ENCODE peak calls at places on chromosomes 4 and X, in five cellular contexts. A, E, Q, J and D are unnamed samples.

GRCh38 chr4:7842384-7843279 is 97.0 kb downstream of the AFAP1 start:
- DNase-seq in A (peak), E (no peak), Q (no peak), J (no peak), D (no peak)

GRCh38 chr4:24056258-24056657 is 166.4 kb upstream of the PPARGC1A start:
- DNase-seq in A (no peak), E (no peak), Q (no peak), J (no peak), D (no peak)

GRCh38 chr4:86564795-86565194 is 29.3 kb upstream of the PTPN13 start:
- DNase-seq in A (no peak), E (no peak), Q (no peak), J (no peak), D (no peak)

GRCh38 chr4:22345678-22346077 is 170.2 kb downstream of the ADGRA3 start:
- DNase-seq in A (no peak), E (no peak), Q (no peak), J (no peak), D (no peak)

GRCh38 chrX:112786076-112786475 is 54.6 kb downstream of the AMOT start:
- DNase-seq in A (no peak), E (no peak), Q (no peak), J (no peak), D (no peak)

GRCh38 chr4:29970626-29971025 is 749.5 kb upstream of the PCDH7 start:
- DNase-seq in A (no peak), E (no peak), Q (no peak), J (no peak), D (no peak)

GRCh38 chr4:165359501-165359900 is 19.3 kb upstream of the CPE start:
- DNase-seq in A (no peak), E (no peak), Q (no peak), J (no peak), D (no peak)

GRCh38 chr4:151730003-151730559 is 30.7 kb downstream of the GATB start:
- DNase-seq in A (no peak), E (no peak), Q (no peak), J (no peak), D (no peak)

GRCh38 chr4:128958194-128958593 is 135.1 kb downstream of the SCLT1 start:
- DNase-seq in A (no peak), E (no peak), Q (no peak), J (peak), D (no peak)

GRCh38 chrX:103533428-103534216 is 14.3 kb upstream of the RAB40A start:
- DNase-seq in A (peak), E (peak), Q (peak), J (peak), D (peak)

GRCh38 chr4:87669373-87669772 is 19.3 kb downstream of the DMP1 start:
- DNase-seq in A (no peak), E (no peak), Q (no peak), J (no peak), D (no peak)

GRCh38 chr4:165369522-165369921 is 9.3 kb upstream of the CPE start:
- DNase-seq in A (no peak), E (no peak), Q (no peak), J (no peak), D (no peak)

GRCh38 chr4:87058272-87059073 is 123.7 kb downstream of the AFF1 start:
- DNase-seq in A (no peak), E (no peak), Q (no peak), J (peak), D (no peak)

GRCh38 chr4:175560628-175561027 is 251.4 kb downstream of the GPM6A start:
- DNase-seq in A (no peak), E (no peak), Q (no peak), J (no peak), D (no peak)

GRCh38 chrX:106286053-106286650 is 118.0 kb downstream of the PWWP3B start:
- DNase-seq in A (no peak), E (no peak), Q (no peak), J (no peak), D (no peak)

GRCh38 chr4:145507636-145508035 is 26.0 kb downstream of the SMAD1 start:
- DNase-seq in A (no peak), E (no peak), Q (no peak), J (no peak), D (no peak)

GRCh38 chr4:175935016-175935661 is 123.1 kb upstream of the GPM6A start:
- DNase-seq in A (no peak), E (no peak), Q (no peak), J (no peak), D (no peak)

GRCh38 chrX:38365939-38366338 is 13.5 kb downstream of the OTC start:
- DNase-seq in A (no peak), E (no peak), Q (no peak), J (no peak), D (no peak)
- H3K27ac ChIP-seq in A (no peak), E (no peak), Q (no peak), J (no peak), D (no peak)

GRCh38 chrX:9604908-9605306 is 140.0 kb downstream of the TBL1X start:
- DNase-seq in A (no peak), E (no peak), Q (no peak), J (no peak), D (no peak)
- H3K27ac ChIP-seq in A (no peak), E (no peak), Q (peak), J (no peak), D (no peak)

GRCh38 chr4:98958065-98958464 is 29.1 kb upstream of the EIF4E start:
- DNase-seq in A (no peak), E (no peak), Q (no peak), J (no peak), D (no peak)
- H3K27ac ChIP-seq in A (no peak), E (no peak), Q (no peak), J (no peak), D (no peak)

GRCh38 chr4:28421221-28421620 is 1560.6 kb downstream of the STIM2 start:
- DNase-seq in A (no peak), E (no peak), Q (no peak), J (no peak), D (no peak)
- H3K27ac ChIP-seq in A (no peak), E (no peak), Q (no peak), J (no peak), D (no peak)

GRCh38 chr4:77021614-77022089 is 54.1 kb downstream of the CCNI start:
- DNase-seq in A (peak), E (peak), Q (no peak), J (peak), D (no peak)
- H3K27ac ChIP-seq in A (no peak), E (no peak), Q (no peak), J (peak), D (no peak)

DNA sequence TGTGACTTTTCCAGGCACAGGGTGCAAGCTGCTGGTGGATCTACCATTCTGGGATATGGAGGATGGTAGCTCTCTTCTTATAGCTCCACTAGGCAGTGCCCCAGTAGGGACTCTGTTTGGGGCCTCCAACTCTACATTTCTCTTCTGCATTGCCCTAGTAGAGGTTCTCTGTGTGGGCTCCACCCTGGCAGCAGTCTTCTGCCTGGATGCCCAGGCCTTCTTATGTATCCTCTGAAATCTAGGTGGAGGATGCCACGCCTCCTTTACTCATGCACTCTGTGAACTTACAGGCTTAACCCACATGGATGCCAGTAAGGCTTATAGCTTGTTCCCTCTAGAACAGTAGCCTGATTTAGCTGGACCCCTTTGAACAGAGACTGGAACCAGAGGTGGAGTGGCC is 20.9 kb upstream of the EREG start:
- DNase-seq in A (no peak), E (no peak), Q (no peak), J (no peak), D (no peak)
- H3K27ac ChIP-seq in A (no peak), E (no peak), Q (no peak), J (no peak), D (no peak)